ENCODE peak calls at places on chromosomes 3 and 15, in eight cellular contexts. X is ureter; Q is RCC 7860; J is stimulated activated CD4-positive, alpha-beta T cell treated with anti-CD3 and anti-CD28 coated beads, Interleukin-1b, Interleukin-23, amount 100 ng/mL, for 4 hours; T is SHP77; G is fibroblast of the conjunctiva; L is H4; R is kidney glomerular epithelial cell. H is an unnamed sample.

GRCh38 chr15:52290800-52291199 is 4.8 kb downstream of the MYO5C start:
- DNase-seq in T (no peak), Q (no peak), X (no peak), L (no peak), G (no peak), R (peak; percentile 13), J (no peak), H (no peak)

GRCh38 chr15:63599401-63600000 is 2.3 kb downstream of the FBXL22 start:
- DNase-seq in J (peak; percentile 35), X (peak; percentile 71), T (no peak), L (peak; percentile 35), R (peak; percentile 40), G (no peak), Q (peak; percentile 51), H (no peak)

GRCh38 chr3:53044371-53045106 is 1.3 kb downstream of the SFMBT1 start:
- DNase-seq in G (no peak), L (peak; percentile 13), X (peak; percentile 50), J (no peak), Q (no peak), R (peak; percentile 32), T (peak; percentile 38), H (no peak)

GRCh38 chr3:155327430-155327829 is 33.9 kb upstream of the STRIT1 start:
- DNase-seq in L (no peak), T (no peak), R (no peak), J (no peak), Q (no peak), G (no peak), X (no peak), H (no peak)

GRCh38 chr3:40997711-40998519 is 201.4 kb upstream of the CTNNB1 start:
- DNase-seq in J (no peak), L (no peak), R (peak; percentile 73), G (no peak), Q (no peak), X (no peak), T (no peak), H (no peak)

GRCh38 chr3:55780913-55781312 is 293.8 kb upstream of the WNT5A start:
- DNase-seq in X (no peak), Q (no peak), G (no peak), J (no peak), T (no peak), R (no peak), L (no peak), H (no peak)

GRCh38 chr3:14147063-14147435 is 22.2 kb downstream of the TMEM43 start:
- DNase-seq in G (no peak), Q (no peak), X (no peak), R (no peak), J (no peak), T (no peak), L (no peak), H (no peak)

GRCh38 chr3:63877737-63878393 is 14.2 kb downstream of the ATXN7 start:
- DNase-seq in R (peak; percentile 10), Q (no peak), J (no peak), L (no peak), T (no peak), G (no peak), X (no peak), H (no peak)

GRCh38 chr3:139537795-139538538 is 1.6 kb downstream of the RBP1 start:
- DNase-seq in R (no peak), T (no peak), Q (no peak), G (no peak), J (no peak), X (no peak), L (no peak), H (no peak)

GRCh38 chr15:36936652-36937051 is 163.7 kb downstream of the MEIS2 start:
- DNase-seq in T (no peak), G (no peak), J (no peak), Q (no peak), L (no peak), X (no peak), R (no peak), H (no peak)

GRCh38 chr3:195909645-195910498 is 1.5 kb upstream of the TNK2 start:
- DNase-seq in R (peak; percentile 48), J (peak; percentile 93), L (peak; percentile 55), X (peak; percentile 90), G (no peak), T (no peak), Q (peak; percentile 54), H (peak; percentile 62)

GRCh38 chr3:86269364-86270155 is 721.4 kb downstream of the VGLL3 start:
- DNase-seq in X (no peak), Q (no peak), R (no peak), T (no peak), L (no peak), G (no peak), J (no peak), H (no peak)

GRCh38 chr3:149020196-149020838 is 29.0 kb downstream of the GYG1 start:
- DNase-seq in Q (no peak), T (no peak), J (no peak), X (no peak), L (no peak), G (no peak), R (no peak), H (no peak)

GRCh38 chr3:45544024-45544718 is 50.4 kb upstream of the LIMD1 start:
- DNase-seq in R (no peak), Q (no peak), L (no peak), X (peak; percentile 17), T (no peak), G (no peak), J (no peak), H (no peak)

GRCh38 chr3:195207731-195208130 is 63.2 kb downstream of the XXYLT1 start:
- DNase-seq in X (no peak), G (no peak), Q (no peak), J (no peak), L (no peak), T (no peak), R (no peak), H (no peak)

GRCh38 chr3:142577701-142578308 is 728 bp downstream of the ATR start:
- DNase-seq in X (no peak), L (no peak), R (no peak), G (no peak), J (no peak), Q (no peak), T (no peak), H (no peak)

GRCh38 chr3:142586803-142587406 is 8.4 kb upstream of the ATR start:
- DNase-seq in J (no peak), R (peak; percentile 78), T (peak; percentile 62), Q (peak; percentile 86), X (no peak), L (peak; percentile 80), G (peak; percentile 67), H (peak; percentile 23)

GRCh38 chr3:96236499-96236898 is 577.9 kb upstream of the EPHA6 start:
- DNase-seq in Q (no peak), X (no peak), L (no peak), R (no peak), J (no peak), T (no peak), G (no peak), H (no peak)

GRCh38 chr3:94331831-94332230 is 269.0 kb downstream of the NSUN3 start:
- DNase-seq in R (no peak), T (no peak), L (no peak), X (no peak), G (no peak), Q (no peak), J (no peak), H (no peak)

GRCh38 chr15:76566276-76566675 is 229.7 kb downstream of the ISL2 start:
- DNase-seq in G (peak; percentile 10), L (no peak), T (no peak), J (no peak), Q (no peak), X (no peak), R (no peak), H (no peak)

GRCh38 chr3:8488436-8488835 is 13.2 kb upstream of the LMCD1 start:
- DNase-seq in L (no peak), T (no peak), X (no peak), G (no peak), J (no peak), Q (peak; percentile 37), R (no peak), H (no peak)

GRCh38 chr3:158471639-158472294 is 99.2 kb upstream of the MLF1 start:
- DNase-seq in T (no peak), J (no peak), L (peak; percentile 86), Q (no peak), X (no peak), G (peak; percentile 88), R (no peak), H (no peak)

GRCh38 chr3:33027091-33027490 is 69.9 kb downstream of the GLB1 start:
- DNase-seq in L (no peak), G (no peak), J (no peak), T (no peak), R (no peak), Q (no peak), X (no peak), H (no peak)

GRCh38 chr15:50816191-50816590 is 50.7 kb upstream of the SPPL2A start:
- DNase-seq in R (no peak), Q (no peak), G (no peak), L (peak; percentile 76), J (no peak), T (no peak), X (no peak), H (no peak)

GRCh38 chr15:48532938-48533337 is 112.6 kb downstream of the FBN1 start:
- DNase-seq in X (no peak), T (no peak), G (no peak), R (no peak), J (no peak), L (no peak), Q (no peak), H (no peak)

GRCh38 chr3:153284282-153284938 is 122.4 kb downstream of the RAP2B start:
- DNase-seq in T (no peak), J (no peak), R (peak; percentile 48), L (peak; percentile 91), X (peak; percentile 75), Q (peak; percentile 62), G (peak; percentile 90), H (no peak)

GRCh38 chr3:194167480-194167862 is 31.5 kb downstream of the HES1 start:
- DNase-seq in Q (no peak), G (no peak), X (no peak), J (no peak), L (no peak), T (no peak), R (no peak), H (no peak)